ENCODE peak calls at places on chromosomes 4 and X, in eight cellular contexts. N, S, D, L, J, A, V and Y are unnamed samples.

GRCh38 chrX:132489256-132490085 is 633 bp upstream of the MBNL3 start:
- DNase-seq in S (peak), N (peak), L (peak), V (no peak), J (peak), A (peak), D (peak), Y (peak)

GRCh38 chr4:26786916-26787315 is 73.7 kb upstream of the STIM2 start:
- DNase-seq in D (no peak), A (no peak), J (no peak), V (no peak), N (no peak), L (no peak), S (no peak), Y (no peak)

GRCh38 chrX:20001615-20002014 is 10.8 kb upstream of the BCLAF3 start:
- DNase-seq in A (no peak), D (no peak), N (no peak), S (no peak), J (no peak), L (no peak), V (no peak), Y (no peak)

GRCh38 chr4:184889683-184890082 is 63.9 kb upstream of the ACSL1 start:
- DNase-seq in V (no peak), S (no peak), L (no peak), N (no peak), A (no peak), D (no peak), J (no peak), Y (no peak)

GRCh38 chr4:87375719-87376291 is 15.2 kb downstream of the HSD17B11 start:
- DNase-seq in J (peak), D (peak), N (peak), V (peak), A (peak), L (peak), S (peak), Y (peak)

GRCh38 chr4:182643801-182644311 is 273.3 kb downstream of the DCTD start:
- DNase-seq in D (peak), L (peak), S (peak), N (no peak), V (peak), J (no peak), A (peak), Y (peak)

GRCh38 chr4:154960476-154960875 is 179.4 kb downstream of the RBM46 start:
- DNase-seq in D (no peak), V (no peak), S (no peak), L (no peak), N (no peak), J (no peak), A (no peak), Y (no peak)

GRCh38 chr4:30945586-30945985 is 225.4 kb downstream of the PCDH7 start:
- DNase-seq in A (no peak), N (no peak), L (no peak), D (peak), J (no peak), S (peak), V (no peak), Y (no peak)

GRCh38 chr4:86910820-86911684 is 18.8 kb upstream of the C4orf36 start:
- DNase-seq in J (no peak), V (no peak), D (no peak), S (no peak), A (no peak), N (no peak), L (no peak), Y (no peak)

GRCh38 chr4:180296036-180296599 is 1947.1 kb upstream of the TENM3 start:
- DNase-seq in L (no peak), A (no peak), J (no peak), S (no peak), N (no peak), V (no peak), D (no peak), Y (no peak)

GRCh38 chr4:126455865-126456264 is 1141.1 kb downstream of the FAT4 start:
- DNase-seq in S (no peak), L (no peak), V (no peak), J (no peak), D (no peak), N (no peak), A (no peak), Y (no peak)

GRCh38 chr4:123896446-123897071 is 500.0 kb downstream of the SPRY1 start:
- DNase-seq in J (no peak), S (no peak), L (no peak), N (no peak), V (no peak), A (no peak), D (no peak), Y (peak)

GRCh38 chr4:76279462-76279861 is 27.1 kb upstream of the STBD1 start:
- DNase-seq in S (no peak), L (no peak), A (no peak), V (no peak), N (peak), D (no peak), J (no peak), Y (no peak)

GRCh38 chr4:65669008-65669971 is 999 bp downstream of the EPHA5 start:
- DNase-seq in N (no peak), V (no peak), J (peak), A (no peak), D (peak), S (no peak), L (no peak), Y (no peak)

GRCh38 chr4:929970-930625 is 2.0 kb downstream of the GAK start:
- DNase-seq in A (no peak), D (no peak), S (peak), J (no peak), N (no peak), V (no peak), L (no peak), Y (no peak)

GRCh38 chr4:38424171-38424871 is 239.7 kb upstream of the KLF3 start:
- DNase-seq in D (peak), N (no peak), L (no peak), S (peak), J (no peak), A (no peak), V (no peak), Y (no peak)

GRCh38 chr4:13528823-13529129 is 15.5 kb downstream of the NKX3-2 start:
- DNase-seq in J (no peak), A (no peak), D (no peak), N (no peak), S (no peak), L (no peak), V (no peak), Y (peak)

GRCh38 chr4:143668930-143669553 is 31.4 kb downstream of the FREM3 start:
- DNase-seq in N (no peak), D (no peak), V (no peak), A (no peak), J (no peak), S (peak), L (no peak), Y (no peak)

GRCh38 chrX:123422875-123423274 is 238.8 kb downstream of the GRIA3 start:
- DNase-seq in L (peak), J (no peak), D (peak), S (peak), A (no peak), N (no peak), V (no peak), Y (peak)

GRCh38 chr4:119284876-119285611 is 36.9 kb downstream of the FABP2 start:
- DNase-seq in J (no peak), S (peak), D (no peak), L (peak), V (no peak), A (no peak), N (peak), Y (peak)

GRCh38 chrX:33285550-33285949 is 74.2 kb upstream of the DMD start:
- DNase-seq in J (no peak), V (no peak), S (peak), L (no peak), D (no peak), N (no peak), A (no peak), Y (no peak)

GRCh38 chr4:82705881-82706280 is 92.7 kb downstream of the SCD5 start:
- DNase-seq in N (no peak), A (no peak), L (peak), S (no peak), J (no peak), D (no peak), V (no peak), Y (no peak)

GRCh38 chr4:185128272-185129119 is 14.6 kb upstream of the SLC25A4 start:
- DNase-seq in A (peak), L (no peak), N (no peak), D (peak), S (peak), V (peak), J (no peak), Y (peak)

GRCh38 chr4:145540235-145540634 is 58.6 kb downstream of the SMAD1 start:
- DNase-seq in D (no peak), J (no peak), N (no peak), V (no peak), A (no peak), L (no peak), S (no peak), Y (no peak)

GRCh38 chrX:117038918-117039440 is 576.2 kb upstream of the CT83 start:
- DNase-seq in N (no peak), L (no peak), D (no peak), A (no peak), V (no peak), J (no peak), S (no peak), Y (no peak)

GRCh38 chrX:25544641-25545040 is 528.9 kb upstream of the ARX start:
- DNase-seq in N (no peak), S (no peak), D (no peak), J (no peak), L (no peak), A (no peak), V (no peak), Y (no peak)

GRCh38 chrX:45472968-45473367 is 272.3 kb upstream of the DIPK2B start:
- DNase-seq in V (no peak), N (no peak), D (no peak), L (peak), A (no peak), S (peak), J (no peak), Y (peak)

GRCh38 chr4:86685401-86685800 is 91.3 kb downstream of the PTPN13 start:
- DNase-seq in L (peak), D (no peak), A (no peak), S (peak), N (no peak), V (no peak), J (no peak), Y (no peak)

GRCh38 chr4:130422255-130422654 is 1326.3 kb downstream of the C4orf33 start:
- DNase-seq in V (no peak), L (no peak), J (no peak), S (no peak), D (no peak), N (no peak), A (no peak), Y (no peak)

GRCh38 chr4:138736362-138736761 is 279.2 kb upstream of the NOCT start:
- DNase-seq in L (no peak), J (no peak), D (no peak), S (peak), V (no peak), N (no peak), A (no peak), Y (peak)